ENCODE peak calls at places on chromosomes 12 and 14, in seven cellular contexts. One of them, this sample, is unnamed.

GRCh38 chr12:6770600-6770999 is 1.7 kb upstream of the LAG3 start:
- DNase-seq in SK-MEL-5: no peak
- DNase-seq in erythroblast: no peak
- DNase-seq in RKO: no peak
- DNase-seq in activated CD8-positive, alpha-beta memory T cell treated with anti-CD3 and anti-CD28 coated beads for 1 hour: no peak
- DNase-seq in RPMI8226: no peak
- DNase-seq in CD4-positive, alpha-beta memory T cell: no peak
- DNase-seq in this sample: no peak

GRCh38 chr14:95314609-95315008 is 5.1 kb downstream of the CLMN start:
- DNase-seq in SK-MEL-5: peak; percentile 29
- DNase-seq in erythroblast: no peak
- DNase-seq in RKO: no peak
- DNase-seq in activated CD8-positive, alpha-beta memory T cell treated with anti-CD3 and anti-CD28 coated beads for 1 hour: no peak
- DNase-seq in RPMI8226: peak; percentile 43
- DNase-seq in CD4-positive, alpha-beta memory T cell: no peak
- DNase-seq in this sample: no peak

GRCh38 chr14:91193069-91193468 is 51.4 kb downstream of the GPR68 start:
- DNase-seq in SK-MEL-5: no peak
- DNase-seq in erythroblast: no peak
- DNase-seq in RKO: no peak
- DNase-seq in activated CD8-positive, alpha-beta memory T cell treated with anti-CD3 and anti-CD28 coated beads for 1 hour: no peak
- DNase-seq in RPMI8226: no peak
- DNase-seq in CD4-positive, alpha-beta memory T cell: no peak
- DNase-seq in this sample: no peak

GRCh38 chr14:53613404-53614253 is 343.0 kb downstream of the BMP4 start:
- DNase-seq in SK-MEL-5: no peak
- DNase-seq in erythroblast: no peak
- DNase-seq in RKO: peak; percentile 45
- DNase-seq in activated CD8-positive, alpha-beta memory T cell treated with anti-CD3 and anti-CD28 coated beads for 1 hour: no peak
- DNase-seq in RPMI8226: peak; percentile 13
- DNase-seq in CD4-positive, alpha-beta memory T cell: no peak
- DNase-seq in this sample: no peak

GRCh38 chr12:127393896-127394295 is 873.1 kb upstream of the TMEM132C start:
- DNase-seq in SK-MEL-5: no peak
- DNase-seq in erythroblast: no peak
- DNase-seq in RKO: peak; percentile 48
- DNase-seq in activated CD8-positive, alpha-beta memory T cell treated with anti-CD3 and anti-CD28 coated beads for 1 hour: no peak
- DNase-seq in RPMI8226: no peak
- DNase-seq in CD4-positive, alpha-beta memory T cell: no peak
- DNase-seq in this sample: no peak

GRCh38 chr12:28998662-28999120 is 150.4 kb upstream of the FAR2 start:
- DNase-seq in SK-MEL-5: peak; percentile 66
- DNase-seq in erythroblast: peak; percentile 14
- DNase-seq in RKO: peak; percentile 37
- DNase-seq in activated CD8-positive, alpha-beta memory T cell treated with anti-CD3 and anti-CD28 coated beads for 1 hour: no peak
- DNase-seq in RPMI8226: peak; percentile 3
- DNase-seq in CD4-positive, alpha-beta memory T cell: no peak
- DNase-seq in this sample: no peak

GRCh38 chr12:65449400-65449799 is 170.9 kb downstream of the MSRB3 start:
- DNase-seq in SK-MEL-5: no peak
- DNase-seq in erythroblast: no peak
- DNase-seq in RKO: peak; percentile 32
- DNase-seq in activated CD8-positive, alpha-beta memory T cell treated with anti-CD3 and anti-CD28 coated beads for 1 hour: no peak
- DNase-seq in RPMI8226: no peak
- DNase-seq in CD4-positive, alpha-beta memory T cell: no peak
- DNase-seq in this sample: no peak

GRCh38 chr12:94208433-94208921 is 60.1 kb downstream of the PLXNC1 start:
- DNase-seq in SK-MEL-5: no peak
- DNase-seq in erythroblast: peak; percentile 88
- DNase-seq in RKO: no peak
- DNase-seq in activated CD8-positive, alpha-beta memory T cell treated with anti-CD3 and anti-CD28 coated beads for 1 hour: no peak
- DNase-seq in RPMI8226: peak; percentile 67
- DNase-seq in CD4-positive, alpha-beta memory T cell: peak; percentile 57
- DNase-seq in this sample: no peak

GRCh38 chr12:28585146-28585545 is 394.9 kb downstream of the CCDC91 start:
- DNase-seq in SK-MEL-5: no peak
- DNase-seq in erythroblast: no peak
- DNase-seq in RKO: no peak
- DNase-seq in activated CD8-positive, alpha-beta memory T cell treated with anti-CD3 and anti-CD28 coated beads for 1 hour: no peak
- DNase-seq in RPMI8226: peak; percentile 61
- DNase-seq in CD4-positive, alpha-beta memory T cell: no peak
- DNase-seq in this sample: no peak

GRCh38 chr14:98008381-98009113 is 1211.4 kb downstream of the VRK1 start:
- DNase-seq in SK-MEL-5: no peak
- DNase-seq in erythroblast: no peak
- DNase-seq in RKO: no peak
- DNase-seq in activated CD8-positive, alpha-beta memory T cell treated with anti-CD3 and anti-CD28 coated beads for 1 hour: no peak
- DNase-seq in RPMI8226: no peak
- DNase-seq in CD4-positive, alpha-beta memory T cell: no peak
- DNase-seq in this sample: no peak

GRCh38 chr14:62213516-62213915 is 451.3 kb downstream of the SNAPC1 start:
- DNase-seq in SK-MEL-5: no peak
- DNase-seq in erythroblast: no peak
- DNase-seq in RKO: no peak
- DNase-seq in activated CD8-positive, alpha-beta memory T cell treated with anti-CD3 and anti-CD28 coated beads for 1 hour: no peak
- DNase-seq in RPMI8226: no peak
- DNase-seq in CD4-positive, alpha-beta memory T cell: no peak
- DNase-seq in this sample: no peak

GRCh38 chr12:96457191-96457930 is 32.0 kb upstream of the CFAP54 start:
- DNase-seq in SK-MEL-5: no peak
- DNase-seq in erythroblast: no peak
- DNase-seq in RKO: no peak
- DNase-seq in activated CD8-positive, alpha-beta memory T cell treated with anti-CD3 and anti-CD28 coated beads for 1 hour: no peak
- DNase-seq in RPMI8226: no peak
- DNase-seq in CD4-positive, alpha-beta memory T cell: no peak
- DNase-seq in this sample: no peak